ENCODE peak calls at places on chromosome 2, in ten cellular contexts. Q, B, S, G, T, R, E, I, X and W are unnamed samples.

GRCh38 chr2:238269741-238270140 is 18.7 kb downstream of the PER2 start:
- DNase-seq in X (no peak), R (no peak), T (no peak), E (no peak), Q (no peak), S (no peak), G (no peak), B (no peak), I (no peak), W (no peak)

GRCh38 chr2:36373149-36373880 is 17.7 kb downstream of the CRIM1 start:
- DNase-seq in B (no peak), T (peak; percentile 87), X (no peak), I (no peak), E (no peak), R (no peak), Q (peak; percentile 87), G (no peak), S (peak; percentile 65), W (no peak)

GRCh38 chr2:104568247-104568646 is 285.7 kb upstream of the POU3F3 start:
- DNase-seq in E (no peak), S (no peak), G (no peak), R (no peak), X (no peak), Q (no peak), B (no peak), I (no peak), T (no peak), W (no peak)

GRCh38 chr2:181178823-181179412 is 198.5 kb downstream of the UBE2E3 start:
- DNase-seq in T (no peak), X (no peak), I (peak; percentile 19), B (no peak), E (no peak), G (no peak), R (no peak), Q (no peak), S (no peak), W (no peak)

GRCh38 chr2:28390857-28391563 is 1.6 kb upstream of the FOSL2 start:
- DNase-seq in G (peak; percentile 95), I (peak; percentile 67), E (peak; percentile 70), B (peak; percentile 78), T (peak; percentile 94), X (no peak), R (no peak), Q (no peak), S (no peak), W (no peak)

GRCh38 chr2:147288131-147288530 is 556.7 kb upstream of the ACVR2A start:
- DNase-seq in I (no peak), E (no peak), Q (no peak), X (no peak), B (no peak), R (no peak), S (no peak), G (no peak), T (no peak), W (no peak)

GRCh38 chr2:10137053-10137843 is 14.7 kb downstream of the RRM2 start:
- DNase-seq in G (no peak), T (no peak), B (no peak), Q (no peak), S (no peak), X (no peak), I (no peak), E (no peak), R (peak; percentile 32), W (no peak)

GRCh38 chr2:180110469-180110868 is 103.4 kb upstream of the CWC22 start:
- DNase-seq in R (no peak), Q (no peak), I (no peak), X (no peak), T (no peak), B (no peak), S (no peak), E (no peak), G (no peak), W (no peak)

GRCh38 chr2:141778315-141778835 is 352.4 kb downstream of the LRP1B start:
- DNase-seq in X (no peak), R (no peak), Q (peak; percentile 2), S (no peak), I (no peak), E (no peak), T (no peak), B (no peak), G (no peak), W (no peak)

GRCh38 chr2:223633656-223634055 is 31.5 kb upstream of the SCG2 start:
- DNase-seq in Q (no peak), X (no peak), T (no peak), E (no peak), G (no peak), I (no peak), S (no peak), B (no peak), R (no peak), W (no peak)

GRCh38 chr2:241869087-241869961 is at the start of gene RTP5:
- DNase-seq in E (no peak), R (no peak), X (no peak), B (no peak), G (no peak), Q (no peak), T (no peak), S (no peak), I (no peak), W (no peak)

GRCh38 chr2:100776445-100776844 is 43.5 kb upstream of the NPAS2 start:
- DNase-seq in G (no peak), T (no peak), R (no peak), B (no peak), X (no peak), I (no peak), E (no peak), S (no peak), Q (no peak), W (no peak)

GRCh38 chr2:69962986-69963730 is 1.7 kb upstream of the ASPRV1 start:
- DNase-seq in S (no peak), R (no peak), E (no peak), X (no peak), Q (no peak), I (no peak), B (no peak), G (no peak), T (no peak), W (no peak)

DNA sequence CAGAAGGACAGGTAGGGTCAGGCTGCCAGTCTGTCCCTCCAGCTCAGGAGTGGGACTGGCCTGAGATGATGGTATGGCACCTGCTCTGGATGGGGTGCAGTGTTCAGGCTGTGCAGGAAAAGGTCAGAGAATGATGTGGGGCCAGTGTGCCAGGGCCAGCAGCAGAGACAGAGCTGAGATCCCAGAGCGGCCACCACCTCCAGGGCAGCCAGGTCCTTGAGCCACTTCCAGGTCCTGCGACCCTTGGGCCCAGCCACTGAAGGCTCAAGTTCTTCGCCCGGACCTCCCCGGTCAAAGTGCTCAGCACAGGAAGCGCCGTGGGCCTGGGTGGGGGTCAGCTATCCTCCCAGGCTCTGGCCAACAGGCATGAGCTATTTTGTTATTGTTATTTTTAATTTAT is 12.1 kb upstream of the ARMC9 start:
- DNase-seq in G (no peak), E (no peak), R (no peak), S (no peak), I (no peak), X (no peak), Q (no peak), B (no peak), T (no peak), W (no peak)
- TF ChIP-seq CTCF in G (no peak), E (no peak), R (no peak), S (no peak), I (no peak), X (no peak), Q (no peak), B (no peak), T (no peak), W (no peak)

DNA sequence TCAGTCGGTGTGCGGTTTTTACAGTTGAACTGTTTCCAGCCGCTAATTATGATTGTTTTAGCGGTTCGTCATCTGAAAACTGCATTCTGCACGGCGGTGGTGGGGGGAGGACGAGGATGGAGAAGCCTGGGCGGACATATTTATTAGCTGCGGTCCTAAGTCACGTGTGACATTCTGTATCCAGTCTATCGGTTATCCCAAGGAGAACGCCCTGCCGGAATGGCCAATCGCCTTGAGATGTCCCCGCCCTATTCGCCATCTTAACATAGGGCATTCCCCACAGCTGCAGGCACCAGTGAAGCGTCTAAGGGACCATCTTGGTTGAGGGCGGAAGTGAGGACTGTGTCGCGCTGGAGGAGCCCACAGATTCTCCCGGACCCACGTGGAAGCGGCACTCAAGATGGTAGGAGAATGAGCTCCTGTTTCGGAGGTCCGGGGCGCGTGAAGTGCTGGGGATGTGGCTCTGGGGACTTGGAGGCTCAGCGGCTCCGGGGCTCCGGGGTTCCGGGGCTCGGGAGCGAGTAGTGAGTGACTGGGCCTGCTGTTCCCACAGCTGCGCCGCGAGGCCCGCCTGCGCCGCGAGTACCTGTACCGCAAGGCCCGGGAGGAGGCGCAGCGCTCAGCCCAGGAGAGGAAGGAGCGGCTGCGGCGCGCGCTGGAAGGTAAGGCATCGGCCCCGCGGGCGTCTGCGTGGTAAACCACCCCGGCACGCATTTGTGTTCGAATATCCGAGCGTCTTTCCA is at the start of gene IMP4:
- DNase-seq in X (peak; percentile 99), I (peak; percentile 84), R (peak; percentile 98), Q (peak; percentile 100), T (peak; percentile 99), E (peak; percentile 98), S (peak; percentile 100), G (peak; percentile 97), B (peak; percentile 98), W (peak; percentile 99)
- TF ChIP-seq CTCF in X (peak; percentile 55), I (no peak), R (peak; percentile 32), Q (no peak), T (peak; percentile 33), E (peak; percentile 34), S (peak; percentile 45), G (peak; percentile 26), B (no peak), W (peak; percentile 17)

GRCh38 chr2:59182249-59182648 is 941.1 kb upstream of the FANCL start:
- DNase-seq in G (no peak), I (peak; percentile 45), E (peak; percentile 34), S (peak; percentile 73), B (no peak), T (no peak), R (no peak), X (peak; percentile 9), Q (no peak), W (peak; percentile 48)
- TF ChIP-seq CTCF in G (no peak), I (peak; percentile 69), E (peak; percentile 66), S (peak; percentile 74), B (no peak), T (no peak), R (peak; percentile 32), X (peak; percentile 69), Q (peak; percentile 27), W (peak; percentile 76)

DNA sequence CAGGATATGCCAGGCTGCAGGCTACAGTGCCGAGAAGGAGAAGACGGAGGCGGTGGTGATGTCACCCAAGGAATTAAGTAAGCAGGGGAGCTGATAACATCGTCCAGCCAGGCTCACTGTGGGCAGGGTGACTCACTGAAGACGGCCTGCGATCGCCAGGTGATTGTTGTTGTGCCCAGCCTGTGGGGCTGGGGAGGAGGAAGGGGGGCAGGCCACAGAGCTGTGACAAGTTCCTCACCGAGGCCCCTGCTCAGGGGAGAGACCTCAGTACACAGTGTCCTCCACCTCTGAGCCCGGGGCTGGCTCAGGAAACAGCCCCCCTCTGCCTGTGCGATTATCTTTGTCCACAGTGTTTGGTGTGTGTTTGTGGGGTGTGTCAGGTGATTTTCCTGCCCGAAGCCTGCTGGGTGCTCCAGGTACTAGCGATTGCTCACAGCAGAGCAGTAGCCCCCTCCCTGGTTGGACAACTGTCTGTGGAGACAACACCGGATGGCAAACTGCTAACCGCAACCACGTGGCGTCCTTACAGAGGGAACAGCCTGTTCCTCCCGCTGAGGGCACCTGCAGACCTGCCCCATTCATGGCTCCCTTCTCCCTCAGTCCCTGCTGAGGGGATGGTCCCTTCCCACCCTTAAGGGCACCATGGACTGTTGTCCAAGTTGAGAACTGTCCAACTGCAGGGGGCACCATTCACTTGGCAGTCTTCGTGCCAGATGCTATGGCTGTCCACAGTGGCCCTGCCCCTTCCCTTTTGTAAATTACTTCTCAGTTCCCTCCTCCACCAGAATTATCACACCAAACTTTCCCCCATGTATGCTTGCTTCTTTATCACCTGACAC is 95.1 kb downstream of the ZFP36L2 start:
- DNase-seq in Q (peak; percentile 78), G (peak; percentile 84), S (peak; percentile 86), R (peak; percentile 91), B (peak; percentile 87), E (peak; percentile 42), X (peak; percentile 47), I (peak; percentile 48), T (peak; percentile 86), W (no peak)
- TF ChIP-seq CTCF in Q (peak; percentile 9), G (peak; percentile 38), S (peak; percentile 46), R (peak; percentile 84), B (no peak), E (peak; percentile 26), X (peak; percentile 37), I (no peak), T (peak; percentile 29), W (peak; percentile 32)